ENCODE peak calls at places on chromosomes 7 and 10, in eight cellular contexts. B is CD8-positive, alpha-beta T cell; X is fibroblast of lung; J is WERI-Rb-1; G is mucosa of descending colon; W is mammary epithelial cell; P is retinal pigment epithelial cell; K is HCT116. U is an unnamed sample.

GRCh38 chr7:14738086-14738485 is 164.5 kb downstream of the DGKB start:
- DNase-seq in B (no peak), X (no peak), J (no peak), G (no peak), W (no peak), P (no peak), K (no peak), U (no peak)

GRCh38 chr7:28748934-28749584 is 209.1 kb downstream of the TRIL start:
- DNase-seq in B (peak), X (no peak), J (no peak), G (no peak), W (peak), P (no peak), K (peak), U (peak)

GRCh38 chr10:22230331-22230833 is 12.6 kb upstream of the EBLN1 start:
- DNase-seq in B (peak), X (peak), J (peak), G (peak), W (peak), P (no peak), K (peak), U (peak)

GRCh38 chr7:127578036-127578684 is 7.2 kb downstream of the GCC1 start:
- DNase-seq in B (no peak), X (peak), J (peak), G (no peak), W (no peak), P (no peak), K (no peak), U (peak)

GRCh38 chr7:77734590-77735421 is 38.5 kb downstream of the RSBN1L start:
- DNase-seq in B (no peak), X (peak), J (no peak), G (peak), W (no peak), P (peak), K (no peak), U (peak)

GRCh38 chr7:16839646-16840045 is 34.8 kb upstream of the AGR2 start:
- DNase-seq in B (no peak), X (no peak), J (no peak), G (no peak), W (no peak), P (peak), K (no peak), U (peak)

GRCh38 chr7:36507868-36508440 is 118.3 kb downstream of the ANLN start:
- DNase-seq in B (no peak), X (no peak), J (peak), G (no peak), W (no peak), P (no peak), K (no peak), U (no peak)

GRCh38 chr7:40354736-40355135 is 219.9 kb downstream of the SUGCT start:
- DNase-seq in B (no peak), X (peak), J (no peak), G (no peak), W (no peak), P (no peak), K (no peak), U (no peak)

GRCh38 chr7:1679966-1680730 is 10.1 kb downstream of the ELFN1 start:
- DNase-seq in B (no peak), X (no peak), J (no peak), G (no peak), W (no peak), P (no peak), K (no peak), U (no peak)

GRCh38 chr7:47253650-47254080 is 328.2 kb downstream of the TNS3 start:
- DNase-seq in B (no peak), X (peak), J (peak), G (peak), W (peak), P (no peak), K (peak), U (peak)

GRCh38 chr7:742791-743190 is 15.7 kb upstream of the PRKAR1B start:
- DNase-seq in B (no peak), X (no peak), J (peak), G (no peak), W (no peak), P (no peak), K (no peak), U (no peak)

GRCh38 chr7:44052771-44053365 is 8.4 kb downstream of the DBNL start:
- DNase-seq in B (no peak), X (no peak), J (no peak), G (no peak), W (no peak), P (no peak), K (no peak), U (no peak)

GRCh38 chr7:534959-535358 is 15.3 kb upstream of the PDGFA start:
- DNase-seq in B (no peak), X (no peak), J (no peak), G (no peak), W (no peak), P (no peak), K (no peak), U (no peak)

GRCh38 chr7:5296627-5297226 is 14.0 kb downstream of the SLC29A4 start:
- DNase-seq in B (peak), X (no peak), J (no peak), G (peak), W (no peak), P (no peak), K (no peak), U (peak)

GRCh38 chr7:33909312-33909711 is 4.0 kb downstream of the BMPER start:
- DNase-seq in B (no peak), X (peak), J (no peak), G (no peak), W (no peak), P (no peak), K (no peak), U (no peak)

GRCh38 chr7:46156835-46157234 is 235.8 kb upstream of the IGFBP3 start:
- DNase-seq in B (no peak), X (no peak), J (no peak), G (no peak), W (no peak), P (no peak), K (no peak), U (no peak)

GRCh38 chr10:79434816-79435215 is 10.6 kb downstream of the ZCCHC24 start:
- DNase-seq in B (no peak), X (peak), J (no peak), G (no peak), W (peak), P (peak), K (no peak), U (peak)

GRCh38 chr10:32411797-32412498 is 34.0 kb upstream of the CCDC7 start:
- DNase-seq in B (no peak), X (no peak), J (no peak), G (no peak), W (no peak), P (no peak), K (no peak), U (peak)

GRCh38 chr7:107661081-107661864 is 645 bp downstream of the SLC26A4 start:
- DNase-seq in B (peak), X (peak), J (peak), G (peak), W (peak), P (no peak), K (no peak), U (peak)

GRCh38 chr7:80372415-80372814 is 139.4 kb downstream of the GNAT3 start:
- DNase-seq in B (no peak), X (peak), J (no peak), G (no peak), W (no peak), P (no peak), K (no peak), U (peak)

DNA sequence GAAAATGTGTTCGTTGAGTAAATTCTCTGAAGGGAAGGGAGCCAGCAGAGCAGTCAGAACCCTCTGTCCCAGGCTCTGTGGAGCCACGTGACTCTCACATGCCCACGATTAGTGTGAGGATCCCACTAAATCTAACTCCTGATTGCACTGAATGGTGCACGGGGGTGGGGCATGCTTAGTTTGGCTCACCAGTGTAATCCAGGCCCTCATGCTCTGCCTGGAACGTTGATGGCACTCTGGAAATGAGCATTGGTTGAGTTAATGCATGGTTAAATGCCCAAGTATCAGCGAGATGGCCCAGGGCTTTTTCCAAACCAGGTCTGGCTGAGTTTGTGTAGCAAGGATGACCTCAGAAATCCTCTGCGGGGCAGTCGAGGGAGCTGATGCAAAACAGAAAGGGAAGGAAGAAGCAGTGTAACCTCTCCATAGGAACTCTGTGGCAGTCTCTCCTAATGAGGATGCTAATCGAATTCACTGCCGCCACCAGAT is 98.3 kb downstream of the C10orf105 start:
- DNase-seq in B (no peak), X (peak), J (peak), G (no peak), W (no peak), P (peak), K (no peak), U (no peak)
- H3K4me3 ChIP-seq in B (no peak), X (no peak), J (no peak), G (no peak), W (no peak), P (no peak), K (no peak), U (no peak)

GRCh38 chr7:90520484-90520883 is 51.0 kb downstream of the PTTG1IP2 start:
- DNase-seq in B (no peak), X (peak), J (no peak), G (no peak), W (no peak), P (no peak), K (peak), U (peak)
- TF ChIP-seq CTCF in B (no peak), X (peak), J (peak), G (no peak), W (peak), P (peak), K (peak), U (peak)

GRCh38 chr7:155205368-155206285 is 92.1 kb upstream of the INSIG1 start:
- DNase-seq in B (peak), X (peak), J (no peak), G (peak), W (peak), P (peak), K (peak), U (peak)

GRCh38 chr7:155207335-155208002 is 90.2 kb upstream of the INSIG1 start:
- DNase-seq in B (no peak), X (no peak), J (no peak), G (no peak), W (no peak), P (no peak), K (no peak), U (no peak)

GRCh38 chr7:155203882-155204691 is 93.6 kb upstream of the INSIG1 start:
- DNase-seq in B (no peak), X (no peak), J (no peak), G (no peak), W (no peak), P (no peak), K (no peak), U (no peak)

GRCh38 chr7:155204744-155205367 is 92.8 kb upstream of the INSIG1 start:
- DNase-seq in B (no peak), X (no peak), J (no peak), G (no peak), W (no peak), P (no peak), K (no peak), U (no peak)

DNA sequence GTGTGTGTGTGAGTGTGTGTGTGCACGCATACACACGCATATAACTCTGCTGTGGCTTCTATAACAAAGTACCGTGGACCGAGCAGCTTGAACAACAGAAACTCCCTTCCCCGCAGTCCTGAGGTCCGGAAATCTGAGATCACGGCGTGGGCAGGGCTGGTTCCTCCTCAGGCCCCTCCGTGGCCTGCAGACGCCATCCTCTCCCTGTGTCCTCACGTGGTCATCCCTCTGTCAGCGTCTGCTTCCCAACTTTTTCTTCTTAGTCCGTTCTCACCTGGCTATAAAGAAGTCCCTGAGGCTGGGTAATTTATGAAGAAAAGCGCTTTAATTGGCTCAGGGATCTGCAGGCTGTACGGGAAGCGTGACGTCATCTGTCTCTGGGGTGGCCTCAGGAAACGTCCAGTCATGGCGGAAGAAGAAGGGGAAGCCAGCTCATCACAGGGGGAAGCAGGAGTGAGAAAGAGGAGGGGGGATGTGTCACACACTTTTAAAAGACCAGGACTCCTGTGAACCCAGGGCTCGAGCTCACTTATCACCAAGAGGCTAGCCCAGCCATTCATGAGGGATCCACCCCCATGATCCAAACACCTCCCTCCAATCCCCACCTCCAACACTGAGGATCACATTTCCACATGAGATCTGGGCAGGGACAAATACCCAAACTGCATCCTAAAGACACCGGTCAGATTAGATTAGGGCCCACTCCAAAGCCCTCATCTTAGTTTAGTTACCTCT is 91.2 kb upstream of the INSIG1 start:
- DNase-seq in B (peak), X (peak), J (no peak), G (peak), W (no peak), P (peak), K (no peak), U (peak)
- H3K4me3 ChIP-seq in B (peak), X (no peak), J (no peak), G (no peak), W (no peak), P (no peak), K (no peak), U (peak)

DNA sequence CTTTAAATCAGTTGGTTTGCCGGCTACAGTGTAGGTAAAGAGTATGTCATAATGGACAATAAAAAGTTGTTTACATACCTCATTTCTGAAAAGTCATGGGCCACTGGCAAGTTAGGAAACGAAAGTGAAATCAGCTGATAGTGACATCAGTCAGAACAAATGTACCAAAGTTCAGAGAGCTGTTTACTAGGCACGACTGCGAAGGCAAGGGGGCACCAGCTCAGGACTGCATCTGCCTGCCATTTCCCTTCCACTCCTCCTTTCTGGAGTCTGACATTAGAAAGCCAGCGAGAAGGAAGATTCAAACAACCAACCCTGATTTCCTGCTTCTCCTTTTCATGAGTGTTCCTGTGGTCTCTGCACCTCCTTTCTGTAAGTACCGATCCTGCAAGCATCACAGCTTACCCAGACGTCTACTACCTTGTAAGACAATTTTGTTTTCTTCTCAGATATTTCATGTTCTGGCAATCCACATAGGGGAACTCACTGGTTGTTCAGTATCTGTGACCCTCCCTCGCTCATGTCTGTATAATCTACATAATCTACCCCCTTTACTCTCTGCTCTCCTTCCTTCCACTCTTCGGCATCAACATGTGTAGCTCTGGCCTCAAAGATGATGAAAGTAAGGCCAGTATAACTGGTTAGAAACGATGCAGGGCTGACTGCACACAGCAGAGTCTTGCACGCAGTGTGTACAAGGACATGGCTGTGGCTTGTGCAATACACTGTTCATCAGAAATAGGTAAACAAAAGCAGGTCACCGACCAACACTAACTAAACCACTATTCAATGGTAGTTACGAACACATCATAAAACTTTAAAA is at the start of gene TMEM140:
- DNase-seq in B (peak), X (peak), J (no peak), G (peak), W (peak), P (no peak), K (no peak), U (peak)
- TF ChIP-seq CTCF in B (no peak), X (peak), J (no peak), G (no peak), W (no peak), P (no peak), K (no peak), U (peak)

GRCh38 chr10:119241066-119241465 is 33.7 kb downstream of the GRK5 start:
- DNase-seq in B (no peak), X (no peak), J (peak), G (no peak), W (no peak), P (no peak), K (no peak), U (no peak)

GRCh38 chr10:119242191-119242590 is 34.8 kb downstream of the GRK5 start:
- DNase-seq in B (no peak), X (no peak), J (peak), G (no peak), W (no peak), P (no peak), K (no peak), U (no peak)

GRCh38 chr10:119243967-119244366 is 36.6 kb downstream of the GRK5 start:
- DNase-seq in B (no peak), X (no peak), J (peak), G (no peak), W (no peak), P (no peak), K (no peak), U (no peak)

GRCh38 chr10:119245272-119245671 is 37.9 kb downstream of the GRK5 start:
- DNase-seq in B (no peak), X (no peak), J (no peak), G (no peak), W (no peak), P (no peak), K (no peak), U (no peak)

DNA sequence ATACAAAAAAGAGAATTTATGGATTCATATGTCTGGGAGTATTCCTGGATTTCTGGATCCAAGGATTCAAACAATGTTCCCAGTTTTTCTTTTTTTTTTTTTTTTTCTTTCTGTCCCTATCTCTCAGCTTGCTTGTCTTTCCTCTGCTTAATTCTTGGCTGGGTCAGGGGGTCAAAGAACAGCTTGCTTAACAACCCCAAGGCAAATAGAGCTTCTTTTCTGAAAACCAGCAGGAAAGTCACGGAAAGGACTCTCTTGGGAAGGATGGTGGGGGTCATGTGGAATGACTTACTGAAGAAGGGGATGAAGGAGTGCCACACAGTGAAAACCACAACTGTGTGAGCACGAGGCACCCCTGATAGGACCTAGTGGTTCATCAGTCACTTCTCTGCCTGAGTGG is 36.1 kb downstream of the GRK5 start:
- DNase-seq in B (no peak), X (no peak), J (no peak), G (no peak), W (no peak), P (no peak), K (no peak), U (no peak)
- H3K4me3 ChIP-seq in B (no peak), X (no peak), J (no peak), G (no peak), W (no peak), P (no peak), K (no peak), U (no peak)

GRCh38 chr7:91573405-91573804 is 307.1 kb downstream of the MTERF1 start:
- DNase-seq in B (no peak), X (no peak), J (no peak), G (no peak), W (no peak), P (no peak), K (no peak), U (no peak)
- TF ChIP-seq CTCF in B (no peak), X (no peak), J (no peak), G (no peak), W (no peak), P (no peak), K (no peak), U (no peak)

GRCh38 chr7:22205631-22206030 is 151.3 kb downstream of the RAPGEF5 start:
- DNase-seq in B (no peak), X (no peak), J (no peak), G (no peak), W (no peak), P (no peak), K (no peak), U (no peak)

GRCh38 chr7:22210355-22210754 is 146.6 kb downstream of the RAPGEF5 start:
- DNase-seq in B (no peak), X (no peak), J (no peak), G (no peak), W (peak), P (peak), K (peak), U (no peak)

GRCh38 chr7:22204312-22204711 is 152.6 kb downstream of the RAPGEF5 start:
- DNase-seq in B (no peak), X (no peak), J (no peak), G (no peak), W (no peak), P (no peak), K (no peak), U (peak)

GRCh38 chr7:22208806-22209205 is 148.1 kb downstream of the RAPGEF5 start:
- DNase-seq in B (no peak), X (no peak), J (no peak), G (no peak), W (peak), P (no peak), K (no peak), U (no peak)

DNA sequence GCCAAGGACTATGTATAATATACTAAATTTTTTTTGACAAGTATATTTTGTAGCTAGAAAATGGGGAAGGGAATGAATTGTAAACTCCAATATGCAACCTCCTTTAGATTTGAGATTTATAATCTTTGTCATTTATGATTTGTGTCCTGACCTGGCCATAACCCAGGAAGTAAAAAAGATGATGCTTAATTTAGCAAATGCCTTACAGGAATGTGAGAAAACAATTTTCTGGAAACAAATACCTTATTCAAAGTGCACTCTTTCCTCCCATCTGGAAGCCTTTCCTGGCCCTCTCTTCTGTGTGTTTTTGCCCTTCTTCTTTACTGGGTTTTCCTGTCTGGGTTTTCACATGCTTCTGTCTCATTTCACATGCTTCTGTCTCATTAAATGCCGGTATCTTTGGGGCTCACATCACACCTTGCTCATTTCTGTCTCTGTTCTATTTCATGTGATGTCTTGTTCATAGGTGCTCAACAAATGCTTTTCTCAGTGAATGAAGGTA is 149.2 kb downstream of the RAPGEF5 start:
- DNase-seq in B (no peak), X (no peak), J (no peak), G (no peak), W (no peak), P (no peak), K (no peak), U (no peak)
- H3K4me3 ChIP-seq in B (no peak), X (no peak), J (no peak), G (no peak), W (no peak), P (no peak), K (no peak), U (no peak)

U was measured in choroid plexus epithelial cell.